ENCODE peak calls at places on chromosomes 13 and 19, in nine cellular contexts. X, C, H, Z, I, P, N, Y and R are unnamed samples. For H3K36me3, the result is how much of the 10 kb centered on the place peaks cover.

GRCh38 chr13:30679483-30680330 is 55.6 kb upstream of the ALOX5AP start:
- DNase-seq in X (no peak), C (peak), H (peak), Z (no peak), I (no peak), P (no peak), N (no peak), Y (peak), R (no peak)

GRCh38 chr19:50628146-50628545 is 11.5 kb downstream of the SYT3 start:
- DNase-seq in X (no peak), C (no peak), H (no peak), Z (no peak), I (no peak), P (no peak), N (no peak), Y (no peak), R (no peak)

GRCh38 chr13:33017410-33017929 is 1.2 kb downstream of the KL start:
- DNase-seq in X (peak), C (peak), H (no peak), Z (no peak), I (peak), P (peak), N (no peak), Y (peak), R (no peak)

GRCh38 chr13:44474122-44474910 is 100.7 kb downstream of the SERP2 start:
- DNase-seq in X (no peak), C (peak), H (no peak), Z (no peak), I (no peak), P (no peak), N (no peak), Y (no peak), R (no peak)

GRCh38 chr13:98156259-98156658 is 13.4 kb downstream of the FARP1 start:
- DNase-seq in X (no peak), C (no peak), H (no peak), Z (no peak), I (no peak), P (no peak), N (no peak), Y (no peak), R (no peak)

GRCh38 chr19:36182612-36183454 is 30.6 kb upstream of the COX7A1 start:
- DNase-seq in X (no peak), C (peak), H (no peak), Z (no peak), I (no peak), P (no peak), N (no peak), Y (peak), R (no peak)

GRCh38 chr19:688214-688613 is 7.0 kb downstream of the PRSS57 start:
- DNase-seq in X (no peak), C (no peak), H (no peak), Z (no peak), I (no peak), P (no peak), N (no peak), Y (no peak), R (peak)

GRCh38 chr13:105918842-105919741 is 616.4 kb downstream of the EFNB2 start:
- DNase-seq in X (no peak), C (no peak), H (no peak), Z (no peak), I (no peak), P (no peak), N (no peak), Y (no peak), R (no peak)

GRCh38 chr13:46197299-46197975 is 14.3 kb upstream of the LRRC63 start:
- DNase-seq in X (no peak), C (no peak), H (no peak), Z (no peak), I (no peak), P (no peak), N (no peak), Y (no peak), R (no peak)

GRCh38 chr13:82698383-82698782 is 1183.9 kb downstream of the SLITRK1 start:
- DNase-seq in X (no peak), C (no peak), H (no peak), Z (no peak), I (no peak), P (no peak), N (no peak), Y (no peak), R (no peak)

GRCh38 chr19:44643605-44644390 is at the start of gene PVR:
- DNase-seq in X (peak), C (peak), H (no peak), Z (peak), I (peak), P (peak), N (peak), Y (peak), R (peak)

GRCh38 chr19:49340069-49340864 is 5.1 kb downstream of the CD37 start:
- DNase-seq in X (peak), C (peak), H (no peak), Z (no peak), I (no peak), P (peak), N (peak), Y (peak), R (peak)

GRCh38 chr19:9797871-9798270 is 21.0 kb downstream of the FBXL12 start:
- DNase-seq in X (no peak), C (no peak), H (no peak), Z (no peak), I (no peak), P (no peak), N (no peak), Y (no peak), R (no peak)

GRCh38 chr13:73849292-73849691 is 284.9 kb downstream of the KLF12 start:
- DNase-seq in X (no peak), C (no peak), H (no peak), Z (peak), I (no peak), P (no peak), N (no peak), Y (peak), R (no peak)

GRCh38 chr19:57667220-57667619 is 1.5 kb upstream of the ZSCAN4 start:
- DNase-seq in X (no peak), C (peak), H (no peak), Z (no peak), I (no peak), P (no peak), N (no peak), Y (no peak), R (no peak)
- H3K27ac ChIP-seq in X (no peak), C (no peak), H (no peak), Z (no peak), I (no peak), P (no peak), N (no peak), Y (no peak), R (no peak)

DNA sequence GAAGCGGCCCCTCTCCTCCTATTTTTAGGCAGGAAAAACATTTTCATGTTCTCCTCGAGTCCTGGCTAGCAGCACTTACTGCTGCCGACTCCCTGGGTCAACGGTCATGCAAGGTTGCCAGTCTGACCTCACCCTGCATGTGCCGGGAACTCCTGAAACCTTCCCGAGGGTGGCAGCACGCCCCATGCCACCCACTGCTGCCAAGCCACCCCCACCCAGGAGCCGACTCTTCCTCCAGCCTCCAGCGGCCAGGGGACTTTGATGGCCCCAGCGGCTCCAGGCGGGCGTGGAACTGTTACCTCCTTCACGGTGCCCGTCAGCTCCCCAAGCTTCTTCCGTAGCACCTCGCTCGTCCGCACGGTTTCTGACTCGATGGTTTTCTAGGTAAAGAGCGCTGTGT is 8.7 kb downstream of the TIMM44 start:
- DNase-seq in X (no peak), C (no peak), H (no peak), Z (no peak), I (no peak), P (peak), N (no peak), Y (no peak), R (peak)
- H3K36me3 ChIP-seq in X (half or more), C (half or more), H (under half), Z (half or more), I (under half), P (half or more), N (under half), Y (under half), R (under half)

GRCh38 chr19:10874019-10874418 is 2.7 kb downstream of the CARM1 start:
- DNase-seq in X (no peak), C (no peak), H (no peak), Z (no peak), I (no peak), P (no peak), N (no peak), Y (no peak), R (no peak)
- H3K27ac ChIP-seq in X (no peak), C (no peak), H (no peak), Z (no peak), I (peak), P (no peak), N (no peak), Y (no peak), R (no peak)

GRCh38 chr19:4357095-4357797 is 13.9 kb downstream of the MPND start:
- DNase-seq in X (no peak), C (no peak), H (no peak), Z (no peak), I (no peak), P (no peak), N (no peak), Y (no peak), R (peak)
- H3K36me3 ChIP-seq in X (half or more), C (under half), H (under half), Z (half or more), I (under half), P (under half), N (under half), Y (under half), R (under half)

DNA sequence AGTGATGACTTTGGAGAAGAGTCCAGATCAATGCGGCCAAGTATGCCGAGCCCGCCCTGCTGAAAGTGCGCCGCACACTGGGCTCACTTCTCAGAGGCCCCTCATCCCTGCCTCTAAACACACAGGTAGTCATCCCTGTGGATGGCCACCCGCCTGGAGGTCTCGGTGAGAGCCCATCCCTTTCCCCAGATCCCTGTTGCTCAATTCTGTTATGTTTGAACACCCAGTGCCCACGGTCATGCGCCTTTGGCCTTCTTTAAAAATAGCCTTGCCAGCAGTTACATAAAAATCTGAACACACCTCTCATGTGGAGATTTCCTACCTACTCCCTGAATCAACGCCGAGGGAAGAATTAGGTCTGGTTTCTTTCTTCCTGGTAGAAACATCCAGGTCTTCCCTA is 11.9 kb downstream of the ELAVL1 start:
- DNase-seq in X (no peak), C (no peak), H (no peak), Z (no peak), I (peak), P (no peak), N (no peak), Y (no peak), R (no peak)
- H3K27ac ChIP-seq in X (peak), C (peak), H (no peak), Z (no peak), I (peak), P (peak), N (no peak), Y (no peak), R (peak)

DNA sequence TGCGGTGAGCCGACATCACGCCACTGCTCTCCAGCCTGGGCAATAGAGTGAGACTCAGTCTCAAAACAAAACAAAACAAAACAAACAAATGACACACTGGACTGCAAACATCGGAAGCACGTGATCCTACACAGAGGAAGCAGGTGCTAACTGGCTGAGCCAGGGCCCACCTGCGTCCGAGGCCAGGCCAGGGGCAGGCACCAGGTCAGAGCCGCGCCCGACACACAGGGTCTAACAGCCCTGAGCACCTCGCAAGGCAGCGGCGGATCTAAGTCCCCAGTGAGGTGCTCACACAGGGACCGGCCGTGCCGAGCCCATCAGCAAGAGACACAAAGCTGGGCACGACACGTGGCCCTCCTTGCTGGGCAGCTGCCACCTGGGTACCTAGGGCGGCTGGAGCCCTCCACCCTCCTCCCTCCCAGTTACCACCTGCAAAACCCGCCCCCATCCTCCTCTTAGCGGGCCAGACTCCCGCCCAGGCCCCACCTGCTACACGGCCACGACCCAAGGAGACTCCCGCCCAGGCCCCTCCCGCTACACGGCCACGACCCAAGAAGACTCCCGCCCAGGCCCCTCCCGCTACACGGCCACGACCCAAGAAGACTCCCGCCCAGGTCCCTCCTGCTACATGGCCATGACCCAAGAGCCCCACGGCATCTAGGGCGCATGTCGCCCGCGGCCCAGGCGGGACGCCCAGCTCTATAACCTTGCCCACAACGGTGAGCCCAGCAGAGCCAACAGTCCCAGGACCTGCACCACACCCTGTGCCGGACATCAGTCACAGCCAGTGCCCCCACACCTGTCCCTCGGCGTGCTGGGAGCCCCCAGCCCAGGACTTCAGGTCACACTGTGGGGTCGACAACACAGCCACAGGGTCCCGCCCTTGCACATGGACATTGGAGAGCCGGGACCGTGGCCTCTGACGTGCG is 15.6 kb downstream of the AP3D1 start:
- DNase-seq in X (peak), C (no peak), H (no peak), Z (no peak), I (no peak), P (no peak), N (no peak), Y (no peak), R (no peak)
- H3K36me3 ChIP-seq in X (half or more), C (under half), H (under half), Z (half or more), I (under half), P (under half), N (under half), Y (under half), R (under half)

GRCh38 chr19:34366670-34367423 is 1.9 kb downstream of the GPI start:
- DNase-seq in X (no peak), C (no peak), H (no peak), Z (no peak), I (no peak), P (no peak), N (no peak), Y (no peak), R (no peak)
- H3K27ac ChIP-seq in X (no peak), C (no peak), H (peak), Z (no peak), I (peak), P (no peak), N (no peak), Y (no peak), R (no peak)

GRCh38 chr13:28984326-28984725 is 164.2 kb downstream of the MTUS2 start:
- DNase-seq in X (no peak), C (no peak), H (no peak), Z (no peak), I (no peak), P (no peak), N (no peak), Y (no peak), R (no peak)

GRCh38 chr13:28978574-28978973 is 158.4 kb downstream of the MTUS2 start:
- DNase-seq in X (no peak), C (no peak), H (no peak), Z (no peak), I (no peak), P (no peak), N (no peak), Y (no peak), R (no peak)

GRCh38 chr13:28983661-28984060 is 163.5 kb downstream of the MTUS2 start:
- DNase-seq in X (no peak), C (peak), H (no peak), Z (no peak), I (no peak), P (no peak), N (peak), Y (no peak), R (no peak)

GRCh38 chr13:28984825-28985224 is 164.7 kb downstream of the MTUS2 start:
- DNase-seq in X (no peak), C (no peak), H (no peak), Z (no peak), I (no peak), P (no peak), N (no peak), Y (no peak), R (no peak)

DNA sequence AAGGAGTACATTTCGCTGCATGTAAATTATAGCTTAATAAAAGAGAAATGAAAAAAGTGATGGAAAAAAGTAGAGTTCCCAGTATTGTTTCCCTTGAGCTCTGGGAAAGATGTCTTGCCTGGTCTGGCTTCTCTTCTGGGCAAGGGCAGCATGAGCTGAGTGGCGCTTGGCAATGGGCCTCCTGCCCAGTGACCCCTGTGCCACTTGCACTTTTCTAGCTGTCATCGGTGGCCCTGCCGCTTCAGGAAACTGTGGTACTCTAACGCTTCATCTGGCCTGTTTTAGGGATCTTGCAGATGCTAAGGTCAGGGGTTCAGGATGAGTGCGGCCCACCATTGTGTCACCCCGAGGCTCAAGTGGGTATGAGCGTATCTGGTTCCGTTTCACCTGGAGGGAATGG is 161.4 kb downstream of the MTUS2 start:
- DNase-seq in X (no peak), C (no peak), H (no peak), Z (no peak), I (no peak), P (peak), N (no peak), Y (no peak), R (no peak)
- H3K36me3 ChIP-seq in X (under half), C (under half), H (under half), Z (under half), I (under half), P (under half), N (under half), Y (under half), R (under half)

DNA sequence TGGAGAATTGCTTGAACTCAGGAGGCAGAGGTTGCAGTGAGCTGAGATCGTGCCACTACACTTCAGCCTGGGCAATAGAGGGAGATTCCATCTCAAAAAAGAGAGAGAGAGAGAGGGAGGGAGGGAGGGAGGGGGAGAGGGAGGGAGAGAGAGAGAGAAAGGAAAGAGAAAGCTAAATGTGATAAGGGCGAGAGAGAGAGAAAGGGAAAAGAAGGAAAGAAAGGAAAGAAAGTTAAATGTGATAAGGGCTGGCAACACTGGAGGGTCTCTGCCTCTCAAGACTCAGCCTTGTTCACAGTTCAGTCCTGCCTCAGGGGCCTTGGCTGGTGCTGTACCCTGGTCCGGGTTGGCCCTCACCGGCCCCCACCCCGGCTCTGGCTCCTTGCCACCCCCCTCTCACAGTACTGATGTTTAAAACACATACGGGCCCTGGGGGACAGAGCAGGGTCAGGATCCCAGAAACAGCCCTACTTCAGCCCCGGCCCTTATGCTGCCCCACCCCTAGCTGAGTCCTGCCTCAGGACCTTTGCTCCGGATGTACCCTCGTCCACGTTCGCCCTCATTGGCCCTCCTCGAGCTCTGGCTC is 3.5 kb downstream of the MAP1S start:
- DNase-seq in X (no peak), C (no peak), H (no peak), Z (no peak), I (no peak), P (no peak), N (no peak), Y (no peak), R (no peak)
- H3K27ac ChIP-seq in X (peak), C (no peak), H (no peak), Z (no peak), I (no peak), P (no peak), N (no peak), Y (no peak), R (no peak)